ENCODE peak calls at places on chromosomes 7 and 10, in six cellular contexts. One of them, this sample, is unnamed.
A peak's percentile ranks its signal among the peaks of the same experiment; 100 is the strongest.

GRCh38 chr10:15620304-15620703 is 99.4 kb downstream of the ITGA8 start:
- DNase-seq in hepatocyte: no peak
- DNase-seq in PC-9: no peak
- DNase-seq in astrocyte: no peak
- DNase-seq in HepG2: no peak
- DNase-seq in A673: no peak
- DNase-seq in this sample: no peak

GRCh38 chr7:75993689-75994387 is 557 bp downstream of the TMEM120A start:
- DNase-seq in hepatocyte: peak; percentile 85
- DNase-seq in PC-9: peak; percentile 45
- DNase-seq in astrocyte: peak; percentile 22
- DNase-seq in HepG2: peak; percentile 90
- DNase-seq in A673: peak; percentile 55
- DNase-seq in this sample: peak; percentile 31

GRCh38 chr7:47610506-47611044 is 28.7 kb upstream of the TNS3 start:
- DNase-seq in hepatocyte: peak; percentile 43
- DNase-seq in PC-9: no peak
- DNase-seq in astrocyte: peak; percentile 56
- DNase-seq in HepG2: peak; percentile 85
- DNase-seq in A673: no peak
- DNase-seq in this sample: no peak

GRCh38 chr10:74932648-74933047 is 106.2 kb downstream of the KAT6B start:
- DNase-seq in hepatocyte: no peak
- DNase-seq in PC-9: no peak
- DNase-seq in astrocyte: no peak
- DNase-seq in HepG2: no peak
- DNase-seq in A673: no peak
- DNase-seq in this sample: peak; percentile 47

GRCh38 chr7:102318482-102318971 is 31.9 kb downstream of the SH2B2 start:
- DNase-seq in hepatocyte: no peak
- DNase-seq in PC-9: peak; percentile 82
- DNase-seq in astrocyte: peak; percentile 31
- DNase-seq in HepG2: no peak
- DNase-seq in A673: no peak
- DNase-seq in this sample: peak; percentile 40

GRCh38 chr7:123687161-123687560 is 31.5 kb downstream of the LMOD2 start:
- DNase-seq in hepatocyte: no peak
- DNase-seq in PC-9: no peak
- DNase-seq in astrocyte: no peak
- DNase-seq in HepG2: no peak
- DNase-seq in A673: no peak
- DNase-seq in this sample: no peak

GRCh38 chr7:22572937-22573336 is 72.9 kb upstream of the STEAP1B start:
- DNase-seq in hepatocyte: no peak
- DNase-seq in PC-9: peak; percentile 100
- DNase-seq in astrocyte: peak; percentile 91
- DNase-seq in HepG2: no peak
- DNase-seq in A673: no peak
- DNase-seq in this sample: peak; percentile 98

GRCh38 chr10:62305813-62306212 is 37.2 kb upstream of the RTKN2 start:
- DNase-seq in hepatocyte: no peak
- DNase-seq in PC-9: no peak
- DNase-seq in astrocyte: peak; percentile 17
- DNase-seq in HepG2: no peak
- DNase-seq in A673: no peak
- DNase-seq in this sample: peak; percentile 36

GRCh38 chr10:32972929-32973328 is 14.9 kb upstream of the ITGB1 start:
- DNase-seq in hepatocyte: no peak
- DNase-seq in PC-9: no peak
- DNase-seq in astrocyte: peak; percentile 46
- DNase-seq in HepG2: no peak
- DNase-seq in A673: no peak
- DNase-seq in this sample: peak; percentile 60

GRCh38 chr10:14648042-14648765 is 126.5 kb downstream of the FAM107B start:
- DNase-seq in hepatocyte: peak; percentile 87
- DNase-seq in PC-9: no peak
- DNase-seq in astrocyte: peak; percentile 77
- DNase-seq in HepG2: no peak
- DNase-seq in A673: peak; percentile 92
- DNase-seq in this sample: no peak

GRCh38 chr7:43694399-43694748 is 34.9 kb downstream of the COA1 start:
- DNase-seq in hepatocyte: no peak
- DNase-seq in PC-9: peak; percentile 42
- DNase-seq in astrocyte: peak; percentile 90
- DNase-seq in HepG2: peak; percentile 16
- DNase-seq in A673: no peak
- DNase-seq in this sample: peak; percentile 37

GRCh38 chr10:29807407-29807806 is 172.6 kb upstream of the SVIL start:
- DNase-seq in hepatocyte: no peak
- DNase-seq in PC-9: peak; percentile 97
- DNase-seq in astrocyte: peak; percentile 89
- DNase-seq in HepG2: no peak
- DNase-seq in A673: peak; percentile 14
- DNase-seq in this sample: peak; percentile 65

GRCh38 chr10:19505320-19506092 is 310.7 kb upstream of the PLXDC2 start:
- DNase-seq in hepatocyte: no peak
- DNase-seq in PC-9: no peak
- DNase-seq in astrocyte: no peak
- DNase-seq in HepG2: no peak
- DNase-seq in A673: no peak
- DNase-seq in this sample: no peak

GRCh38 chr7:158495780-158496179 is 91.8 kb downstream of the PTPRN2 start:
- DNase-seq in hepatocyte: peak; percentile 46
- DNase-seq in PC-9: no peak
- DNase-seq in astrocyte: no peak
- DNase-seq in HepG2: peak; percentile 14
- DNase-seq in A673: peak; percentile 15
- DNase-seq in this sample: peak; percentile 35

GRCh38 chr7:155769701-155770100 is 42.6 kb downstream of the SHH start:
- DNase-seq in hepatocyte: peak; percentile 69
- DNase-seq in PC-9: no peak
- DNase-seq in astrocyte: peak; percentile 33
- DNase-seq in HepG2: no peak
- DNase-seq in A673: no peak
- DNase-seq in this sample: no peak

GRCh38 chr7:28984631-28985030 is 26.5 kb upstream of the TRIL start:
- DNase-seq in hepatocyte: peak; percentile 60
- DNase-seq in PC-9: peak; percentile 65
- DNase-seq in astrocyte: peak; percentile 87
- DNase-seq in HepG2: no peak
- DNase-seq in A673: peak; percentile 90
- DNase-seq in this sample: peak; percentile 69

GRCh38 chr10:71597821-71598498 is 121.6 kb downstream of the C10orf105 start:
- DNase-seq in hepatocyte: no peak
- DNase-seq in PC-9: no peak
- DNase-seq in astrocyte: no peak
- DNase-seq in HepG2: peak; percentile 28
- DNase-seq in A673: no peak
- DNase-seq in this sample: no peak

GRCh38 chr7:121406866-121407439 is 10.8 kb upstream of the FAM3C start:
- DNase-seq in hepatocyte: peak; percentile 23
- DNase-seq in PC-9: no peak
- DNase-seq in astrocyte: no peak
- DNase-seq in HepG2: peak; percentile 43
- DNase-seq in A673: no peak
- DNase-seq in this sample: no peak

GRCh38 chr10:125262414-125262813 is 102.1 kb upstream of the CTBP2 start:
- DNase-seq in hepatocyte: no peak
- DNase-seq in PC-9: no peak
- DNase-seq in astrocyte: no peak
- DNase-seq in HepG2: no peak
- DNase-seq in A673: no peak
- DNase-seq in this sample: no peak

GRCh38 chr7:129689995-129690581 is 78.6 kb downstream of the NRF1 start:
- DNase-seq in hepatocyte: no peak
- DNase-seq in PC-9: no peak
- DNase-seq in astrocyte: no peak
- DNase-seq in HepG2: no peak
- DNase-seq in A673: no peak
- DNase-seq in this sample: peak; percentile 24

GRCh38 chr10:132408823-132409666 is 12.0 kb downstream of the PWWP2B start:
- DNase-seq in hepatocyte: no peak
- DNase-seq in PC-9: peak; percentile 41
- DNase-seq in astrocyte: no peak
- DNase-seq in HepG2: no peak
- DNase-seq in A673: no peak
- DNase-seq in this sample: no peak

GRCh38 chr10:83252169-83252568 is 887.1 kb upstream of the GHITM start:
- DNase-seq in hepatocyte: no peak
- DNase-seq in PC-9: no peak
- DNase-seq in astrocyte: no peak
- DNase-seq in HepG2: no peak
- DNase-seq in A673: no peak
- DNase-seq in this sample: no peak

GRCh38 chr10:77925795-77926565 is 575 bp downstream of the DLG5 start:
- DNase-seq in hepatocyte: peak; percentile 75
- DNase-seq in PC-9: peak; percentile 57
- DNase-seq in astrocyte: no peak
- DNase-seq in HepG2: no peak
- DNase-seq in A673: peak; percentile 42
- DNase-seq in this sample: peak; percentile 85

GRCh38 chr10:89032141-89032814 is 41.7 kb downstream of the FAS start:
- DNase-seq in hepatocyte: no peak
- DNase-seq in PC-9: peak; percentile 90
- DNase-seq in astrocyte: peak; percentile 81
- DNase-seq in HepG2: no peak
- DNase-seq in A673: peak; percentile 59
- DNase-seq in this sample: peak; percentile 77

GRCh38 chr7:120997902-120998301 is 9.4 kb downstream of the CPED1 start:
- DNase-seq in hepatocyte: no peak
- DNase-seq in PC-9: no peak
- DNase-seq in astrocyte: no peak
- DNase-seq in HepG2: no peak
- DNase-seq in A673: no peak
- DNase-seq in this sample: no peak

GRCh38 chr7:80277434-80278427 is 143.1 kb downstream of the GNAI1 start:
- DNase-seq in hepatocyte: peak; percentile 57
- DNase-seq in PC-9: peak; percentile 84
- DNase-seq in astrocyte: peak; percentile 62
- DNase-seq in HepG2: no peak
- DNase-seq in A673: peak; percentile 92
- DNase-seq in this sample: peak; percentile 77

GRCh38 chr7:155653773-155654172 is 9.3 kb downstream of the RBM33 start:
- DNase-seq in hepatocyte: no peak
- DNase-seq in PC-9: no peak
- DNase-seq in astrocyte: no peak
- DNase-seq in HepG2: no peak
- DNase-seq in A673: no peak
- DNase-seq in this sample: no peak

DNA sequence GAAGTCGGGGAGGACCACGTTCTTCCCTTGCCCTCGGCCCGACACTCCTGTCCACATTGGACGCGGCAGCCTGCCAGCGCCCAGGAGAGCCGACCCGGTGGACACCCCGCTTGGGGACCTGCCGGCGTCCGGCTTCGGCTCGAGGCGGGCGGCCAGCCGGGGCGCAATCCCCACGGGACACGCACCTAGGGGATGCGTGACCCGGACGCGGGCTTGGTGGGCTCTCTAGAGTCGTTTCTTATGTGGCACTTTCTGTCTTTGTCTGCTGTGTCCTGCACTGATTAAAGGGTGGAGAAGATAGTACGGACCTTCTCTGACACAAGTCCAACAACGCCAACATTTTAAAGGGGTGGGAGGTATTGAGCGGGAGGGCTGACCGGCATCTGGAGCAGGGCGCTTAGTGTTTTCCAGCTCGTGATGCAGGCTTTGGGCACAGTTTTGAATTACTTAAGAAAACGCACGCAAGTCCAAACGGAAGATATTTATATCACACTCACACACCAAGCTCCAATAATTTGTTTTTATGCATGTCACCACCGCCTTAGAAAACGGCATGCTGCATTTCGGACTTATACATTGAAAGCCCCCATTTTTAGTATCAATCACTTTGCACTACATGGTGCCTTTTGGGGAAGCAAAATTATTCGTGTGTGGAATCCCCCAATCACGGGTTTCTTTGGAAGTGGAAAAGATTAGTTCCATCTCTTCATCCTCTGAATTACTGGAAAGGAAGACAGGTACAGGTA is 3.9 kb upstream of the SPAG6 start:
- DNase-seq in hepatocyte: peak; percentile 17
- DNase-seq in PC-9: no peak
- DNase-seq in astrocyte: peak; percentile 16
- DNase-seq in HepG2: no peak
- DNase-seq in A673: no peak
- DNase-seq in this sample: no peak
- TF ChIP-seq EZH2 in hepatocyte: peak; percentile 84
- TF ChIP-seq EZH2 in PC-9: no peak
- TF ChIP-seq EZH2 in astrocyte: peak; percentile 68
- TF ChIP-seq EZH2 in HepG2: peak; percentile 96
- TF ChIP-seq EZH2 in A673: peak; percentile 51
- TF ChIP-seq EZH2 in this sample: no peak

GRCh38 chr7:8260871-8261707 is 878 bp downstream of the ICA1 start:
- DNase-seq in hepatocyte: peak; percentile 62
- DNase-seq in PC-9: peak; percentile 80
- DNase-seq in astrocyte: no peak
- DNase-seq in HepG2: no peak
- DNase-seq in A673: no peak
- DNase-seq in this sample: peak; percentile 74
- TF ChIP-seq EZH2 in hepatocyte: no peak
- TF ChIP-seq EZH2 in PC-9: no peak
- TF ChIP-seq EZH2 in astrocyte: no peak
- TF ChIP-seq EZH2 in HepG2: no peak
- TF ChIP-seq EZH2 in A673: no peak
- TF ChIP-seq EZH2 in this sample: no peak

DNA sequence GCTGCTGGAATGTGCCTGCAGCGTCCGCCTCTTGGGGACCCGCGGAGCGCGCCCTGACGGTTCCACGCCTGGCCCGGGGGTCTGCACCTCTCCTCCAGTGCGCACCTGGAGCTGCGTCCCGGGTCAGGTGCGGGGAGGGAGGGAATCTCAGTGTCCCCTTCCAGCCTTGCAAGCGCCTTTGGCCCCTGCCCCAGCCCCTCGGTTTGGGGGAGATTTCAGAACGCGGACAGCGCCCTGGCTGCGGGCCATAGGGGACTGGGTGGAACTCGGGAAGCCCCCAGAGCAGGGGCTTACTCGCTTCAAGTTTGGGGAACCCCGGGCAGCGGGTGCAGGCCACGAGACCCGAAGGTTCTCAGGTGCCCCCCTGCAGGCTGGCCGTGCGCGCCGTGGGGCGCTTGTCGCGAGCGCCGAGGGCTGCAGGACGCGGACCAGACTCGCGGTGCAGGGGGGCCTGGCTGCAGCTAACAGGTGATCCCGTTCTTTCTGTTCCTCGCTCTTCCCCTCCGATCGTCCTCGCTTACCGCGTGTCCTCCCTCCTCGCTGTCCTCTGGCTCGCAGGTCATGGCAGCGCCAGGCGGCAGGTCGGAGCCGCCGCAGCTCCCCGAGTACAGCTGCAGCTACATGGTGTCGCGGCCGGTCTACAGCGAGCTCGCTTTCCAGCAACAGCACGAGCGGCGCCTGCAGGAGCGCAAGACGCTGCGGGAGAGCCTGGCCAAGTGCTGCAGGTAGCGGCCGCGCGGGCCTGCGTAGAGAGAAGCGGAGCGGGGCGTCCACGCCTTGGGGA is 645 bp downstream of the SLC26A4 start:
- DNase-seq in hepatocyte: peak; percentile 73
- DNase-seq in PC-9: peak; percentile 40
- DNase-seq in astrocyte: peak; percentile 49
- DNase-seq in HepG2: peak; percentile 37
- DNase-seq in A673: peak; percentile 46
- DNase-seq in this sample: peak; percentile 39
- TF ChIP-seq EZH2 in hepatocyte: peak; percentile 82
- TF ChIP-seq EZH2 in PC-9: no peak
- TF ChIP-seq EZH2 in astrocyte: peak; percentile 82
- TF ChIP-seq EZH2 in HepG2: no peak
- TF ChIP-seq EZH2 in A673: peak; percentile 76
- TF ChIP-seq EZH2 in this sample: peak; percentile 56

GRCh38 chr10:100562806-100563293 is 27.1 kb downstream of the HIF1AN start:
- DNase-seq in hepatocyte: peak; percentile 26
- DNase-seq in PC-9: no peak
- DNase-seq in astrocyte: peak; percentile 18
- DNase-seq in HepG2: peak; percentile 12
- DNase-seq in A673: peak; percentile 81
- DNase-seq in this sample: no peak
- TF ChIP-seq EZH2 in hepatocyte: no peak
- TF ChIP-seq EZH2 in PC-9: no peak
- TF ChIP-seq EZH2 in astrocyte: no peak
- TF ChIP-seq EZH2 in HepG2: no peak
- TF ChIP-seq EZH2 in A673: no peak
- TF ChIP-seq EZH2 in this sample: no peak